ENCODE peak calls at places on chromosomes 7 and 10, in five cellular contexts. F is activated T-helper 1 cell treated with anti-CD3 and anti-CD28 coated beads, Interleukin-2, amount 50 U/mL, for 16 hours; M is CD4-positive, alpha-beta T cell; B is T-cell; Q is hypothalamus. C is an unnamed sample.

GRCh38 chr7:158395780-158396214 is 191.8 kb downstream of the PTPRN2 start:
- DNase-seq in F (no peak), M (no peak), B (no peak), Q (no peak), C (no peak)

GRCh38 chr7:596819-597182 is 77.2 kb upstream of the PDGFA start:
- DNase-seq in F (no peak), M (no peak), B (no peak), Q (no peak), C (no peak)

GRCh38 chr10:7933757-7934156 is 115.5 kb downstream of the TAF3 start:
- DNase-seq in F (no peak), M (no peak), B (no peak), Q (no peak), C (no peak)

GRCh38 chr10:127398967-127399350 is 150.2 kb upstream of the NPS start:
- DNase-seq in F (no peak), M (no peak), B (no peak), Q (no peak), C (no peak)

GRCh38 chr10:45421231-45422097 is 47.4 kb downstream of the ALOX5 start:
- DNase-seq in F (no peak), M (peak), B (no peak), Q (no peak), C (no peak)

GRCh38 chr10:133318494-133319127 is 9.9 kb downstream of the ZNF511 start:
- DNase-seq in F (peak), M (peak), B (peak), Q (peak), C (peak)

GRCh38 chr10:123101844-123102243 is 33.9 kb upstream of the HMX3 start:
- DNase-seq in F (no peak), M (no peak), B (no peak), Q (no peak), C (no peak)

GRCh38 chr10:25831138-25831537 is 102.9 kb upstream of the MYO3A start:
- DNase-seq in F (no peak), M (no peak), B (no peak), Q (no peak), C (no peak)

GRCh38 chr10:105150486-105150885 is 509.4 kb downstream of the SORCS3 start:
- DNase-seq in F (no peak), M (no peak), B (no peak), Q (no peak), C (no peak)

GRCh38 chr10:76711374-76711997 is 926.1 kb downstream of the KCNMA1 start:
- DNase-seq in F (no peak), M (no peak), B (no peak), Q (no peak), C (no peak)

GRCh38 chr10:21318768-21319167 is 206.7 kb downstream of the SKIDA1 start:
- DNase-seq in F (no peak), M (no peak), B (no peak), Q (no peak), C (peak)

GRCh38 chr7:104790440-104790839 is 223.6 kb upstream of the KMT2E start:
- DNase-seq in F (no peak), M (no peak), B (no peak), Q (no peak), C (no peak)

GRCh38 chr10:132942740-132943554 is 577 bp upstream of the CFAP46 start:
- DNase-seq in F (no peak), M (no peak), B (no peak), Q (no peak), C (no peak)

GRCh38 chr7:75072978-75073282 is 672 bp downstream of the RCC1L start:
- DNase-seq in F (no peak), M (no peak), B (no peak), Q (no peak), C (no peak)

GRCh38 chr7:151012921-151013347 is 11.4 kb downstream of the ATG9B start:
- DNase-seq in F (no peak), M (no peak), B (no peak), Q (no peak), C (no peak)

GRCh38 chr7:2926120-2926897 is 82.2 kb upstream of the GNA12 start:
- DNase-seq in F (no peak), M (no peak), B (no peak), Q (no peak), C (no peak)

GRCh38 chr10:27542812-27543211 is 38.7 kb downstream of the RAB18 start:
- DNase-seq in F (no peak), M (no peak), B (no peak), Q (no peak), C (no peak)

GRCh38 chr10:78986419-78986818 is 82.3 kb upstream of the ZMIZ1 start:
- DNase-seq in F (no peak), M (no peak), B (no peak), Q (no peak), C (no peak)

GRCh38 chr7:143376396-143376795 is 4.7 kb upstream of the ZYX start:
- DNase-seq in F (no peak), M (no peak), B (no peak), Q (no peak), C (no peak)

GRCh38 chr7:70597071-70597470 is 534.9 kb upstream of the GALNT17 start:
- DNase-seq in F (no peak), M (no peak), B (no peak), Q (no peak), C (no peak)

GRCh38 chr7:159065151-159065550 is 79.5 kb downstream of the VIPR2 start:
- DNase-seq in F (no peak), M (no peak), B (no peak), Q (no peak), C (no peak)

GRCh38 chr10:3964516-3964915 is 179.5 kb upstream of the KLF6 start:
- DNase-seq in F (no peak), M (no peak), B (no peak), Q (no peak), C (no peak)

GRCh38 chr7:71363223-71363622 is 231.3 kb downstream of the GALNT17 start:
- DNase-seq in F (no peak), M (no peak), B (no peak), Q (no peak), C (no peak)

GRCh38 chr10:32241946-32242345 is 105.0 kb downstream of the EPC1 start:
- DNase-seq in F (no peak), M (no peak), B (no peak), Q (no peak), C (no peak)

GRCh38 chr7:75762350-75762917 is 9.6 kb downstream of the CCL26 start:
- DNase-seq in F (no peak), M (no peak), B (no peak), Q (no peak), C (no peak)

GRCh38 chr7:55174456-55174855 is 155.6 kb downstream of the EGFR start:
- DNase-seq in F (no peak), M (no peak), B (no peak), Q (no peak), C (no peak)

GRCh38 chr10:70662362-70663220 is 9.7 kb upstream of the ADAMTS14 start:
- DNase-seq in F (no peak), M (no peak), B (no peak), Q (no peak), C (no peak)

GRCh38 chr7:1065263-1066260 is 21.2 kb downstream of the GPR146 start:
- DNase-seq in F (peak), M (peak), B (peak), Q (peak), C (peak)

GRCh38 chr10:66550351-66550750 is 375.5 kb upstream of the LRRTM3 start:
- DNase-seq in F (no peak), M (no peak), B (no peak), Q (no peak), C (no peak)

GRCh38 chr10:98642281-98642680 is 195.5 kb upstream of the HPS1 start:
- DNase-seq in F (no peak), M (no peak), B (no peak), Q (no peak), C (no peak)

GRCh38 chr7:35848728-35849127 is 47.9 kb downstream of the SEPTIN7 start:
- DNase-seq in F (no peak), M (no peak), B (no peak), Q (no peak), C (no peak)

GRCh38 chr10:35216303-35216905 is 89.8 kb downstream of the CREM start:
- DNase-seq in F (no peak), M (no peak), B (no peak), Q (no peak), C (no peak)

GRCh38 chr10:77236700-77237099 is 400.9 kb downstream of the KCNMA1 start:
- DNase-seq in F (no peak), M (no peak), B (no peak), Q (no peak), C (no peak)

GRCh38 chr7:96347471-96347870 is 25.6 kb upstream of the SLC25A13 start:
- DNase-seq in F (no peak), M (no peak), B (no peak), Q (no peak), C (no peak)

GRCh38 chr7:135597181-135597925 is 39.6 kb downstream of the NUP205 start:
- DNase-seq in F (no peak), M (no peak), B (no peak), Q (no peak), C (no peak)

GRCh38 chr7:131302876-131303707 is 24.6 kb upstream of the MKLN1 start:
- DNase-seq in F (peak), M (no peak), B (peak), Q (no peak), C (no peak)

GRCh38 chr10:2949948-2950354 is 117.4 kb upstream of the PFKP start:
- DNase-seq in F (no peak), M (no peak), B (no peak), Q (no peak), C (no peak)